ENCODE peak calls at places on chromosomes 1 and 21, in four cellular contexts. W, H, O and G are unnamed samples.

GRCh38 chr21:42703936-42704335 is 50.5 kb downstream of the PDE9A start:
- DNase-seq in W (no peak), H (no peak), O (no peak), G (no peak)

GRCh38 chr1:17148950-17149608 is 29.8 kb upstream of the PADI2 start:
- DNase-seq in W (no peak), H (no peak), O (no peak), G (no peak)

GRCh38 chr1:28926629-28927441 is 12.5 kb downstream of the EPB41 start:
- DNase-seq in W (peak), H (peak), O (no peak), G (peak)

GRCh38 chr21:27269646-27270045 is 302.8 kb upstream of the ADAMTS5 start:
- DNase-seq in W (no peak), H (no peak), O (peak), G (peak)

GRCh38 chr1:214967865-214968575 is 114.5 kb upstream of the KCNK2 start:
- DNase-seq in W (no peak), H (no peak), O (peak), G (no peak)

GRCh38 chr21:46294647-46295176 is 8.6 kb downstream of the YBEY start:
- DNase-seq in W (no peak), H (no peak), O (peak), G (no peak)

GRCh38 chr1:196650403-196650802 is 1.4 kb upstream of the CFH start:
- DNase-seq in W (no peak), H (no peak), O (no peak), G (no peak)

GRCh38 chr1:53498555-53499142 is 39.5 kb downstream of the DMRTB1 start:
- DNase-seq in W (no peak), H (no peak), O (peak), G (no peak)

GRCh38 chr1:198088360-198089071 is 68.3 kb upstream of the NEK7 start:
- DNase-seq in W (peak), H (no peak), O (peak), G (peak)

GRCh38 chr1:91054780-91055481 is 33.1 kb upstream of the ZNF644 start:
- DNase-seq in W (peak), H (no peak), O (no peak), G (no peak)

GRCh38 chr1:15994590-15995351 is 9.3 kb upstream of the SRARP start:
- DNase-seq in W (no peak), H (no peak), O (peak), G (peak)

GRCh38 chr1:64423526-64423925 is 46.4 kb upstream of the CACHD1 start:
- DNase-seq in W (no peak), H (no peak), O (no peak), G (no peak)

GRCh38 chr21:45078877-45079281 is 4.5 kb downstream of the ADARB1 start:
- DNase-seq in W (no peak), H (peak), O (peak), G (no peak)

GRCh38 chr1:147837129-147837776 is 65.3 kb upstream of the GJA8 start:
- DNase-seq in W (no peak), H (no peak), O (no peak), G (no peak)

GRCh38 chr21:37079211-37079824 is 6.3 kb downstream of the TTC3 start:
- DNase-seq in W (no peak), H (no peak), O (no peak), G (peak)

GRCh38 chr1:26315874-26316850 is 1.6 kb upstream of the CD52 start:
- DNase-seq in W (no peak), H (no peak), O (no peak), G (no peak)

GRCh38 chr1:206723500-206724472 is 39.1 kb downstream of the MAPKAPK2 start:
- DNase-seq in W (no peak), H (no peak), O (peak), G (no peak)

GRCh38 chr1:209172286-209172685 is 411.2 kb upstream of the CAMK1G start:
- DNase-seq in W (no peak), H (no peak), O (no peak), G (no peak)

GRCh38 chr1:181152892-181153633 is 64.6 kb downstream of the IER5 start:
- DNase-seq in W (peak), H (no peak), O (peak), G (peak)

GRCh38 chr1:35210306-35211112 is 17.6 kb upstream of the SFPQ start:
- DNase-seq in W (no peak), H (no peak), O (peak), G (no peak)

GRCh38 chr1:7229696-7230095 is 444.4 kb downstream of the CAMTA1 start:
- DNase-seq in W (no peak), H (no peak), O (peak), G (no peak)

GRCh38 chr1:36486436-36487335 is 4.0 kb upstream of the CSF3R start:
- DNase-seq in W (no peak), H (no peak), O (no peak), G (no peak)

GRCh38 chr1:77605246-77606026 is 77.0 kb downstream of the ZZZ3 start:
- DNase-seq in W (no peak), H (no peak), O (peak), G (peak)

GRCh38 chr21:31553926-31554325 is 105.6 kb upstream of the SOD1 start:
- DNase-seq in W (no peak), H (no peak), O (no peak), G (no peak)